ENCODE peak calls at places on chromosome 17, in ten cellular contexts. P is left ventricle myocardium inferior, G is neural crest cell, Q is activated T-helper 1 cell treated with Interleukin-2 at 50 U/mL for 16 hours, E is astrocyte of the cerebellum, K is hypothalamus, O is erythroblast, L is HEK293T, H is fibroblast of the aortic adventitia, F is HTR-8/SVneo. X is an unnamed sample.

GRCh38 chr17:60641810-60642220 is 35.8 kb upstream of the BCAS3 start:
- DNase-seq in O (peak), K (no peak), P (no peak), E (peak), Q (peak), L (peak), F (peak), H (peak), G (peak), X (peak)

GRCh38 chr17:50630524-50631194 is 4.0 kb upstream of the ABCC3 start:
- DNase-seq in O (no peak), F (peak), E (no peak), P (no peak), K (no peak), Q (peak), H (no peak), L (peak), G (no peak), X (no peak)

GRCh38 chr17:7041607-7042506 is 2.0 kb downstream of the SLC16A11 start:
- DNase-seq in Q (peak), G (no peak), E (no peak), P (no peak), O (no peak), H (no peak), L (no peak), F (no peak), K (no peak), X (no peak)

GRCh38 chr17:81537856-81538555 is 9.8 kb downstream of the FSCN2 start:
- DNase-seq in H (no peak), P (no peak), E (no peak), O (no peak), Q (no peak), L (no peak), F (no peak), K (no peak), G (no peak), X (no peak)

GRCh38 chr17:14604920-14605599 is 304.2 kb downstream of the HS3ST3B1 start:
- DNase-seq in G (no peak), L (no peak), O (no peak), E (no peak), F (no peak), H (no peak), P (peak), K (no peak), Q (no peak), X (no peak)

GRCh38 chr17:57927048-57927723 is 28.0 kb downstream of the CUEDC1 start:
- DNase-seq in O (no peak), H (peak), F (peak), K (no peak), L (no peak), P (peak), Q (no peak), G (no peak), E (no peak), X (no peak)

GRCh38 chr17:67829331-67829730 is 4.0 kb downstream of the BPTF start:
- DNase-seq in H (no peak), O (no peak), K (no peak), L (no peak), Q (no peak), F (no peak), E (no peak), G (no peak), P (no peak), X (no peak)

GRCh38 chr17:75783803-75784472 is 668 bp upstream of the UNK start:
- DNase-seq in O (no peak), K (no peak), G (no peak), P (no peak), H (no peak), Q (no peak), L (no peak), E (no peak), F (no peak), X (no peak)

GRCh38 chr17:82497483-82498405 is 21.8 kb upstream of the FOXK2 start:
- DNase-seq in P (no peak), Q (no peak), H (peak), E (no peak), L (peak), G (peak), K (peak), F (no peak), O (peak), X (no peak)

GRCh38 chr17:66313995-66314659 is 11.7 kb downstream of the PRKCA start:
- DNase-seq in H (no peak), G (no peak), P (no peak), Q (no peak), L (no peak), F (no peak), O (no peak), K (no peak), E (no peak), X (no peak)

GRCh38 chr17:56478836-56479447 is 114.6 kb upstream of the NOG start:
- DNase-seq in G (no peak), K (no peak), P (no peak), F (peak), O (peak), L (peak), H (peak), E (no peak), Q (no peak), X (no peak)

GRCh38 chr17:29574732-29575510 is 6.4 kb downstream of the TP53I13 start:
- DNase-seq in Q (no peak), P (peak), L (no peak), F (no peak), E (no peak), G (no peak), K (no peak), H (no peak), O (no peak), X (no peak)

GRCh38 chr17:33992113-33992512 is 263.0 kb upstream of the CCL2 start:
- DNase-seq in O (no peak), G (no peak), F (no peak), L (no peak), H (no peak), Q (no peak), K (no peak), E (no peak), P (no peak), X (no peak)

GRCh38 chr17:45681706-45682105 is 102.4 kb upstream of the CRHR1 start:
- DNase-seq in F (no peak), Q (no peak), P (no peak), G (no peak), L (no peak), H (no peak), K (no peak), E (no peak), O (no peak), X (no peak)

GRCh38 chr17:49691086-49691676 is 13.3 kb upstream of the SPOP start:
- DNase-seq in H (peak), P (no peak), F (no peak), E (no peak), O (no peak), K (no peak), Q (no peak), L (no peak), G (no peak), X (no peak)

GRCh38 chr17:57619061-57619937 is 125.8 kb downstream of the CCDC182 start:
- DNase-seq in H (no peak), L (no peak), Q (no peak), F (peak), P (no peak), O (no peak), E (no peak), K (no peak), G (no peak), X (no peak)

GRCh38 chr17:27559996-27560481 is 70.9 kb upstream of the LGALS9 start:
- DNase-seq in F (peak), H (peak), G (no peak), L (no peak), Q (no peak), P (peak), K (no peak), O (no peak), E (peak), X (peak)

GRCh38 chr17:19270951-19271611 is 33.9 kb downstream of the EPN2 start:
- DNase-seq in K (no peak), Q (no peak), G (no peak), F (no peak), P (peak), E (no peak), O (peak), H (no peak), L (no peak), X (no peak)

GRCh38 chr17:17516941-17517720 is 20.9 kb upstream of the RASD1 start:
- DNase-seq in O (no peak), L (no peak), Q (no peak), H (no peak), P (no peak), K (no peak), G (no peak), F (no peak), E (no peak), X (no peak)

GRCh38 chr17:40311575-40311974 is 2.6 kb downstream of the RARA start:
- DNase-seq in Q (no peak), P (peak), H (peak), L (no peak), O (no peak), E (no peak), F (no peak), K (no peak), G (no peak), X (no peak)

GRCh38 chr17:47663997-47664941 is 14.6 kb downstream of the KPNB1 start:
- DNase-seq in P (no peak), F (peak), H (peak), Q (peak), O (peak), K (no peak), E (peak), G (peak), L (peak), X (peak)

GRCh38 chr17:79993390-79994221 is 42.1 kb downstream of the TBC1D16 start:
- DNase-seq in P (peak), F (no peak), K (no peak), E (no peak), G (peak), H (peak), Q (no peak), L (peak), O (peak), X (no peak)

GRCh38 chr17:80791758-80792284 is 199.8 kb upstream of the CHMP6 start:
- DNase-seq in G (no peak), E (peak), K (no peak), O (no peak), F (peak), Q (peak), L (no peak), P (no peak), H (peak), X (peak)

GRCh38 chr17:10096556-10096955 is 101.8 kb downstream of the GAS7 start:
- DNase-seq in F (no peak), Q (no peak), L (no peak), E (no peak), K (no peak), H (no peak), O (no peak), P (no peak), G (no peak), X (no peak)

GRCh38 chr17:39813631-39814030 is 50.5 kb downstream of the IKZF3 start:
- DNase-seq in L (no peak), H (no peak), E (no peak), G (no peak), P (no peak), O (no peak), Q (peak), K (no peak), F (no peak), X (no peak)

GRCh38 chr17:79925242-79925957 is 86.2 kb upstream of the CBX4 start:
- DNase-seq in Q (no peak), F (no peak), E (peak), G (no peak), O (peak), L (no peak), H (peak), K (peak), P (peak), X (no peak)

GRCh38 chr17:46776298-46777005 is 42.0 kb downstream of the WNT3 start:
- DNase-seq in E (no peak), G (no peak), H (no peak), K (no peak), P (no peak), Q (no peak), L (no peak), O (no peak), F (no peak), X (no peak)

GRCh38 chr17:4195306-4195705 is 52.3 kb downstream of the CYB5D2 start:
- DNase-seq in P (no peak), E (peak), F (no peak), Q (no peak), L (no peak), K (no peak), G (no peak), H (peak), O (no peak), X (no peak)

GRCh38 chr17:17081304-17081940 is 39.2 kb downstream of the MPRIP start:
- DNase-seq in K (no peak), E (no peak), H (no peak), O (no peak), Q (no peak), G (no peak), L (no peak), P (no peak), F (no peak), X (no peak)

GRCh38 chr17:48037036-48037881 is at the start of gene COPZ2:
- DNase-seq in O (peak), E (no peak), P (peak), F (peak), K (no peak), L (no peak), H (peak), G (peak), Q (peak), X (no peak)

GRCh38 chr17:47810901-47811635 is 10.5 kb downstream of the OSBPL7 start:
- DNase-seq in K (no peak), F (no peak), E (no peak), Q (no peak), P (no peak), H (no peak), O (no peak), G (no peak), L (no peak), X (no peak)

GRCh38 chr17:72984145-72984924 is 108.2 kb downstream of the SLC39A11 start:
- DNase-seq in K (no peak), P (no peak), L (no peak), E (peak), Q (no peak), G (no peak), F (peak), O (no peak), H (peak), X (peak)

GRCh38 chr17:37100231-37100630 is 151.5 kb downstream of the AATF start:
- DNase-seq in Q (no peak), P (no peak), E (no peak), G (no peak), O (no peak), K (no peak), H (no peak), L (no peak), F (no peak), X (no peak)

GRCh38 chr17:77235370-77236080 is 94.8 kb downstream of the SEC14L1 start:
- DNase-seq in P (peak), H (peak), F (peak), Q (no peak), L (no peak), O (no peak), G (no peak), E (peak), K (no peak), X (peak)

GRCh38 chr17:21213491-21214014 is 408 bp downstream of the TMEM11 start:
- DNase-seq in F (no peak), E (no peak), G (no peak), H (no peak), P (no peak), O (peak), L (peak), Q (peak), K (no peak), X (no peak)

X was measured in HFF-Myc.